ENCODE peak calls at places on chromosomes 3 and 15, in ten cellular contexts. One of them, this sample, is unnamed.

GRCh38 chr3:195044411-195044810 is 226.5 kb downstream of the XXYLT1 start:
- DNase-seq in endodermal cell: no peak
- DNase-seq in CD8-positive, alpha-beta T cell: no peak
- DNase-seq in caudate nucleus: no peak
- DNase-seq in uterus: no peak
- DNase-seq in brain microvascular endothelial cell: no peak
- DNase-seq in GM23338: no peak
- DNase-seq in hepatocyte: no peak
- DNase-seq in dorsolateral prefrontal cortex: no peak
- DNase-seq in CD8-positive, alpha-beta memory T cell: no peak
- DNase-seq in this sample: no peak

GRCh38 chr15:83046558-83047127 is 20.4 kb downstream of the BTBD1 start:
- DNase-seq in endodermal cell: no peak
- DNase-seq in CD8-positive, alpha-beta T cell: no peak
- DNase-seq in caudate nucleus: no peak
- DNase-seq in uterus: no peak
- DNase-seq in brain microvascular endothelial cell: peak
- DNase-seq in GM23338: no peak
- DNase-seq in hepatocyte: no peak
- DNase-seq in dorsolateral prefrontal cortex: no peak
- DNase-seq in CD8-positive, alpha-beta memory T cell: no peak
- DNase-seq in this sample: no peak

GRCh38 chr3:32909999-32910398 is 41.4 kb upstream of the CCR4 start:
- DNase-seq in endodermal cell: no peak
- DNase-seq in CD8-positive, alpha-beta T cell: no peak
- DNase-seq in caudate nucleus: no peak
- DNase-seq in uterus: no peak
- DNase-seq in brain microvascular endothelial cell: no peak
- DNase-seq in GM23338: no peak
- DNase-seq in hepatocyte: no peak
- DNase-seq in dorsolateral prefrontal cortex: no peak
- DNase-seq in CD8-positive, alpha-beta memory T cell: no peak
- DNase-seq in this sample: no peak

GRCh38 chr3:126372413-126373145 is 15.4 kb upstream of the KLF15 start:
- DNase-seq in endodermal cell: no peak
- DNase-seq in CD8-positive, alpha-beta T cell: no peak
- DNase-seq in caudate nucleus: no peak
- DNase-seq in uterus: no peak
- DNase-seq in brain microvascular endothelial cell: no peak
- DNase-seq in GM23338: no peak
- DNase-seq in hepatocyte: no peak
- DNase-seq in dorsolateral prefrontal cortex: peak
- DNase-seq in CD8-positive, alpha-beta memory T cell: no peak
- DNase-seq in this sample: no peak

GRCh38 chr15:98154863-98155262 is 194.4 kb downstream of the ARRDC4 start:
- DNase-seq in endodermal cell: no peak
- DNase-seq in CD8-positive, alpha-beta T cell: no peak
- DNase-seq in caudate nucleus: no peak
- DNase-seq in uterus: no peak
- DNase-seq in brain microvascular endothelial cell: peak
- DNase-seq in GM23338: no peak
- DNase-seq in hepatocyte: peak
- DNase-seq in dorsolateral prefrontal cortex: no peak
- DNase-seq in CD8-positive, alpha-beta memory T cell: no peak
- DNase-seq in this sample: no peak

GRCh38 chr3:141834296-141834695 is 42.1 kb upstream of the ATP1B3 start:
- DNase-seq in endodermal cell: no peak
- DNase-seq in CD8-positive, alpha-beta T cell: no peak
- DNase-seq in caudate nucleus: no peak
- DNase-seq in uterus: no peak
- DNase-seq in brain microvascular endothelial cell: no peak
- DNase-seq in GM23338: no peak
- DNase-seq in hepatocyte: no peak
- DNase-seq in dorsolateral prefrontal cortex: no peak
- DNase-seq in CD8-positive, alpha-beta memory T cell: no peak
- DNase-seq in this sample: no peak

GRCh38 chr3:57890874-57891273 is 117.3 kb upstream of the FLNB start:
- DNase-seq in endodermal cell: no peak
- DNase-seq in CD8-positive, alpha-beta T cell: no peak
- DNase-seq in caudate nucleus: no peak
- DNase-seq in uterus: no peak
- DNase-seq in brain microvascular endothelial cell: no peak
- DNase-seq in GM23338: no peak
- DNase-seq in hepatocyte: no peak
- DNase-seq in dorsolateral prefrontal cortex: no peak
- DNase-seq in CD8-positive, alpha-beta memory T cell: no peak
- DNase-seq in this sample: no peak

GRCh38 chr3:169923189-169923588 is 11.8 kb downstream of the SAMD7 start:
- DNase-seq in endodermal cell: no peak
- DNase-seq in CD8-positive, alpha-beta T cell: no peak
- DNase-seq in caudate nucleus: no peak
- DNase-seq in uterus: peak
- DNase-seq in brain microvascular endothelial cell: no peak
- DNase-seq in GM23338: no peak
- DNase-seq in hepatocyte: peak
- DNase-seq in dorsolateral prefrontal cortex: no peak
- DNase-seq in CD8-positive, alpha-beta memory T cell: no peak
- DNase-seq in this sample: no peak

GRCh38 chr3:39727415-39727814 is 82.0 kb upstream of the MYRIP start:
- DNase-seq in endodermal cell: peak
- DNase-seq in CD8-positive, alpha-beta T cell: no peak
- DNase-seq in caudate nucleus: no peak
- DNase-seq in uterus: no peak
- DNase-seq in brain microvascular endothelial cell: no peak
- DNase-seq in GM23338: peak
- DNase-seq in hepatocyte: no peak
- DNase-seq in dorsolateral prefrontal cortex: no peak
- DNase-seq in CD8-positive, alpha-beta memory T cell: no peak
- DNase-seq in this sample: no peak

GRCh38 chr3:56754753-56755365 is 46.9 kb downstream of the ARHGEF3 start:
- DNase-seq in endodermal cell: no peak
- DNase-seq in CD8-positive, alpha-beta T cell: peak
- DNase-seq in caudate nucleus: no peak
- DNase-seq in uterus: peak
- DNase-seq in brain microvascular endothelial cell: no peak
- DNase-seq in GM23338: no peak
- DNase-seq in hepatocyte: no peak
- DNase-seq in dorsolateral prefrontal cortex: no peak
- DNase-seq in CD8-positive, alpha-beta memory T cell: peak
- DNase-seq in this sample: no peak

GRCh38 chr3:72844436-72844999 is 3.7 kb downstream of the SHQ1 start:
- DNase-seq in endodermal cell: no peak
- DNase-seq in CD8-positive, alpha-beta T cell: no peak
- DNase-seq in caudate nucleus: no peak
- DNase-seq in uterus: no peak
- DNase-seq in brain microvascular endothelial cell: no peak
- DNase-seq in GM23338: no peak
- DNase-seq in hepatocyte: no peak
- DNase-seq in dorsolateral prefrontal cortex: no peak
- DNase-seq in CD8-positive, alpha-beta memory T cell: no peak
- DNase-seq in this sample: no peak

GRCh38 chr3:47705391-47705790 is 76.3 kb downstream of the SMARCC1 start:
- DNase-seq in endodermal cell: no peak
- DNase-seq in CD8-positive, alpha-beta T cell: no peak
- DNase-seq in caudate nucleus: no peak
- DNase-seq in uterus: no peak
- DNase-seq in brain microvascular endothelial cell: no peak
- DNase-seq in GM23338: no peak
- DNase-seq in hepatocyte: no peak
- DNase-seq in dorsolateral prefrontal cortex: no peak
- DNase-seq in CD8-positive, alpha-beta memory T cell: no peak
- DNase-seq in this sample: no peak

GRCh38 chr3:8575364-8576104 is 69.1 kb downstream of the SSUH2 start:
- DNase-seq in endodermal cell: no peak
- DNase-seq in CD8-positive, alpha-beta T cell: no peak
- DNase-seq in caudate nucleus: no peak
- DNase-seq in uterus: no peak
- DNase-seq in brain microvascular endothelial cell: peak
- DNase-seq in GM23338: no peak
- DNase-seq in hepatocyte: no peak
- DNase-seq in dorsolateral prefrontal cortex: no peak
- DNase-seq in CD8-positive, alpha-beta memory T cell: no peak
- DNase-seq in this sample: no peak

GRCh38 chr15:66646308-66646707 is 55.7 kb upstream of the SMAD6 start:
- DNase-seq in endodermal cell: no peak
- DNase-seq in CD8-positive, alpha-beta T cell: no peak
- DNase-seq in caudate nucleus: no peak
- DNase-seq in uterus: no peak
- DNase-seq in brain microvascular endothelial cell: peak
- DNase-seq in GM23338: no peak
- DNase-seq in hepatocyte: no peak
- DNase-seq in dorsolateral prefrontal cortex: no peak
- DNase-seq in CD8-positive, alpha-beta memory T cell: no peak
- DNase-seq in this sample: peak

GRCh38 chr3:129112308-129113052 is 9.1 kb downstream of the RAB43 start:
- DNase-seq in endodermal cell: no peak
- DNase-seq in CD8-positive, alpha-beta T cell: no peak
- DNase-seq in caudate nucleus: no peak
- DNase-seq in uterus: no peak
- DNase-seq in brain microvascular endothelial cell: peak
- DNase-seq in GM23338: no peak
- DNase-seq in hepatocyte: no peak
- DNase-seq in dorsolateral prefrontal cortex: no peak
- DNase-seq in CD8-positive, alpha-beta memory T cell: no peak
- DNase-seq in this sample: no peak

GRCh38 chr15:55530861-55531313 is 22.9 kb upstream of the DNAAF4 start:
- DNase-seq in endodermal cell: no peak
- DNase-seq in CD8-positive, alpha-beta T cell: no peak
- DNase-seq in caudate nucleus: no peak
- DNase-seq in uterus: no peak
- DNase-seq in brain microvascular endothelial cell: peak
- DNase-seq in GM23338: no peak
- DNase-seq in hepatocyte: peak
- DNase-seq in dorsolateral prefrontal cortex: no peak
- DNase-seq in CD8-positive, alpha-beta memory T cell: no peak
- DNase-seq in this sample: no peak

GRCh38 chr3:123636431-123636841 is 51.6 kb upstream of the HACD2 start:
- DNase-seq in endodermal cell: peak
- DNase-seq in CD8-positive, alpha-beta T cell: no peak
- DNase-seq in caudate nucleus: no peak
- DNase-seq in uterus: no peak
- DNase-seq in brain microvascular endothelial cell: no peak
- DNase-seq in GM23338: peak
- DNase-seq in hepatocyte: peak
- DNase-seq in dorsolateral prefrontal cortex: no peak
- DNase-seq in CD8-positive, alpha-beta memory T cell: no peak
- DNase-seq in this sample: no peak

GRCh38 chr15:63605816-63606215 is 8.6 kb downstream of the FBXL22 start:
- DNase-seq in endodermal cell: no peak
- DNase-seq in CD8-positive, alpha-beta T cell: peak
- DNase-seq in caudate nucleus: no peak
- DNase-seq in uterus: no peak
- DNase-seq in brain microvascular endothelial cell: no peak
- DNase-seq in GM23338: no peak
- DNase-seq in hepatocyte: no peak
- DNase-seq in dorsolateral prefrontal cortex: no peak
- DNase-seq in CD8-positive, alpha-beta memory T cell: peak
- DNase-seq in this sample: no peak

GRCh38 chr3:119571230-119571629 is 8.1 kb upstream of the ADPRH start:
- DNase-seq in endodermal cell: no peak
- DNase-seq in CD8-positive, alpha-beta T cell: no peak
- DNase-seq in caudate nucleus: no peak
- DNase-seq in uterus: no peak
- DNase-seq in brain microvascular endothelial cell: no peak
- DNase-seq in GM23338: no peak
- DNase-seq in hepatocyte: no peak
- DNase-seq in dorsolateral prefrontal cortex: no peak
- DNase-seq in CD8-positive, alpha-beta memory T cell: no peak
- DNase-seq in this sample: no peak
- H3K27ac ChIP-seq in endodermal cell: no peak
- H3K27ac ChIP-seq in CD8-positive, alpha-beta T cell: no peak
- H3K27ac ChIP-seq in caudate nucleus: peak
- H3K27ac ChIP-seq in uterus: no peak
- H3K27ac ChIP-seq in brain microvascular endothelial cell: no peak
- H3K27ac ChIP-seq in GM23338: no peak
- H3K27ac ChIP-seq in hepatocyte: no peak
- H3K27ac ChIP-seq in dorsolateral prefrontal cortex: no peak
- H3K27ac ChIP-seq in CD8-positive, alpha-beta memory T cell: no peak
- H3K27ac ChIP-seq in this sample: no peak

GRCh38 chr3:38496131-38496910 is at the start of gene EXOG:
- DNase-seq in endodermal cell: peak
- DNase-seq in CD8-positive, alpha-beta T cell: peak
- DNase-seq in caudate nucleus: peak
- DNase-seq in uterus: peak
- DNase-seq in brain microvascular endothelial cell: peak
- DNase-seq in GM23338: peak
- DNase-seq in hepatocyte: peak
- DNase-seq in dorsolateral prefrontal cortex: peak
- DNase-seq in CD8-positive, alpha-beta memory T cell: peak
- DNase-seq in this sample: peak
- H3K27ac ChIP-seq in endodermal cell: peak
- H3K27ac ChIP-seq in CD8-positive, alpha-beta T cell: peak
- H3K27ac ChIP-seq in caudate nucleus: peak
- H3K27ac ChIP-seq in uterus: peak
- H3K27ac ChIP-seq in brain microvascular endothelial cell: peak
- H3K27ac ChIP-seq in GM23338: peak
- H3K27ac ChIP-seq in hepatocyte: peak
- H3K27ac ChIP-seq in dorsolateral prefrontal cortex: peak
- H3K27ac ChIP-seq in CD8-positive, alpha-beta memory T cell: peak
- H3K27ac ChIP-seq in this sample: peak

GRCh38 chr3:172513488-172513887 is 9.7 kb downstream of the TNFSF10 start:
- DNase-seq in endodermal cell: no peak
- DNase-seq in CD8-positive, alpha-beta T cell: no peak
- DNase-seq in caudate nucleus: no peak
- DNase-seq in uterus: no peak
- DNase-seq in brain microvascular endothelial cell: no peak
- DNase-seq in GM23338: no peak
- DNase-seq in hepatocyte: no peak
- DNase-seq in dorsolateral prefrontal cortex: no peak
- DNase-seq in CD8-positive, alpha-beta memory T cell: no peak
- DNase-seq in this sample: no peak
- H3K27ac ChIP-seq in endodermal cell: no peak
- H3K27ac ChIP-seq in CD8-positive, alpha-beta T cell: no peak
- H3K27ac ChIP-seq in caudate nucleus: no peak
- H3K27ac ChIP-seq in uterus: no peak
- H3K27ac ChIP-seq in brain microvascular endothelial cell: no peak
- H3K27ac ChIP-seq in GM23338: no peak
- H3K27ac ChIP-seq in hepatocyte: no peak
- H3K27ac ChIP-seq in dorsolateral prefrontal cortex: no peak
- H3K27ac ChIP-seq in CD8-positive, alpha-beta memory T cell: no peak
- H3K27ac ChIP-seq in this sample: no peak

DNA sequence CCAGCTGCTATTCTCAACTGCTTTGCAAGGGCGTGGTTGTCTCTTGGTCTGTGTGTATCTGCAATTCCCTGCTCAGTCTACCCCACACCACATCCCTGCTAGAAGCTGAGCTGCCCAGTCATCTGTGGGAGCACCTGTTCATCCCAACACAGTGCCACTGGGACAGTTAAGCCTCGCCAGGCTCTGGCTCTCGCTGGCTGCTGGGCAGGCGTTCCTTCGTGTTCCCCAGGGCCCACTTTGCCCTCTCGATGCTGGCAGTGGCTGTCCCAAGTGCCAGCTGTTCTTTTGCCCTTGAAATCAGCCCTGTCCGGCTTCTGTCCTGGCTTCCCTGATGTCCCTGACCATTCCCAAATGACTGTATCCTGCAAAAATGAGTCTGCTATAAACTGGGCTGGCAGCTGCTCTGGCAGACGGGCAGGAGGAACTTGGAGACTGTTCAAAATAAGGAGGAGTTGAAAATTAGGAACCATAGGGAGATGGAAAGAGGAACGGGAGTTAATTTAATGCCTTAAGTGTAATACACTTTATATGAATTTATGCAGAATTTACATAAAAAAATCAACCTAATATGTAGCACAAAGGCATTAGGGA is 91.7 kb upstream of the KLHL25 start:
- DNase-seq in endodermal cell: no peak
- DNase-seq in CD8-positive, alpha-beta T cell: no peak
- DNase-seq in caudate nucleus: no peak
- DNase-seq in uterus: no peak
- DNase-seq in brain microvascular endothelial cell: no peak
- DNase-seq in GM23338: no peak
- DNase-seq in hepatocyte: no peak
- DNase-seq in dorsolateral prefrontal cortex: no peak
- DNase-seq in CD8-positive, alpha-beta memory T cell: no peak
- DNase-seq in this sample: no peak
- H3K27ac ChIP-seq in endodermal cell: no peak
- H3K27ac ChIP-seq in CD8-positive, alpha-beta T cell: no peak
- H3K27ac ChIP-seq in caudate nucleus: no peak
- H3K27ac ChIP-seq in uterus: no peak
- H3K27ac ChIP-seq in brain microvascular endothelial cell: no peak
- H3K27ac ChIP-seq in GM23338: no peak
- H3K27ac ChIP-seq in hepatocyte: no peak
- H3K27ac ChIP-seq in dorsolateral prefrontal cortex: no peak
- H3K27ac ChIP-seq in CD8-positive, alpha-beta memory T cell: no peak
- H3K27ac ChIP-seq in this sample: no peak